ENCODE peak calls at places on chromosomes 7 and 10, in four cellular contexts. J is activated T-cell treated with anti-CD3 and anti-CD28 coated beads, Interleukin-2, amount 50 U/mL, for 48 hours; U is NCI-H2107; Y is midbrain. G is an unnamed sample.
A peak's percentile ranks its signal among the peaks of the same experiment; 100 is the strongest.

GRCh38 chr7:51016546-51016945 is 233.8 kb upstream of the GRB10 start:
- DNase-seq in U (no peak), J (no peak), Y (no peak), G (peak; percentile 23)

GRCh38 chr7:741191-741671 is 14.2 kb upstream of the PRKAR1B start:
- DNase-seq in U (no peak), J (no peak), Y (no peak), G (no peak)

GRCh38 chr10:33139191-33139646 is 181.2 kb upstream of the ITGB1 start:
- DNase-seq in U (no peak), J (peak; percentile 64), Y (no peak), G (no peak)

GRCh38 chr10:62044569-62044968 is 143.1 kb downstream of the ARID5B start:
- DNase-seq in Y (no peak), J (no peak), U (no peak), G (no peak)

GRCh38 chr10:1406976-1407945 is 330.1 kb downstream of the ADARB2 start:
- DNase-seq in U (no peak), J (no peak), Y (no peak), G (peak; percentile 54)

GRCh38 chr10:52472406-52473146 is 158.5 kb downstream of the DKK1 start:
- DNase-seq in J (no peak), Y (no peak), U (no peak), G (no peak)

GRCh38 chr7:137343483-137343841 is at the start of gene PTN:
- DNase-seq in U (no peak), Y (peak; percentile 70), J (no peak), G (peak; percentile 70)

GRCh38 chr10:110556993-110557601 is 10.4 kb upstream of the SMC3 start:
- DNase-seq in J (peak; percentile 78), U (no peak), Y (peak; percentile 26), G (no peak)

GRCh38 chr7:158740657-158741293 is 36.2 kb upstream of the NCAPG2 start:
- DNase-seq in Y (no peak), U (no peak), J (no peak), G (peak; percentile 68)

GRCh38 chr7:82241371-82241770 is 202.2 kb downstream of the CACNA2D1 start:
- DNase-seq in U (no peak), J (no peak), Y (no peak), G (no peak)

GRCh38 chr7:52925332-52925731 is 110.1 kb upstream of the POM121L12 start:
- DNase-seq in J (no peak), Y (no peak), U (no peak), G (no peak)

GRCh38 chr10:15528478-15529239 is 157.6 kb upstream of the FAM171A1 start:
- DNase-seq in U (no peak), Y (no peak), J (no peak), G (no peak)

GRCh38 chr10:21505711-21506278 is 19.7 kb downstream of the SKIDA1 start:
- DNase-seq in U (no peak), Y (no peak), J (no peak), G (no peak)

GRCh38 chr7:48089415-48089975 is 430 bp downstream of the UPP1 start:
- DNase-seq in U (no peak), Y (peak; percentile 22), J (no peak), G (no peak)

GRCh38 chr10:122419890-122420623 is 34.4 kb upstream of the ARMS2 start:
- DNase-seq in J (no peak), U (no peak), Y (no peak), G (no peak)

GRCh38 chr10:86730227-86730626 is 26.2 kb upstream of the BMPR1A start:
- DNase-seq in Y (no peak), J (no peak), U (no peak), G (peak; percentile 75)

GRCh38 chr7:84069036-84069435 is 125.6 kb downstream of the SEMA3A start:
- DNase-seq in U (no peak), J (no peak), Y (no peak), G (no peak)

GRCh38 chr10:22893776-22894175 is 34.1 kb upstream of the ARMC3 start:
- DNase-seq in J (no peak), Y (no peak), U (no peak), G (no peak)

GRCh38 chr7:149824748-149825566 is 13.2 kb upstream of the ZNF862 start:
- DNase-seq in U (no peak), J (no peak), Y (no peak), G (no peak)